ENCODE peak calls at places on chromosomes 12 and 14, in ten cellular contexts. V is CD8-positive, alpha-beta T cell; H is NCI-H1694; D is activated CD4-positive, alpha-beta T cell treated with anti-CD3 and anti-CD28 coated beads, Interleukin-2, amount 10 ng/mL, durations not matched to agents 7 days and 5 days; E is CD4-positive, alpha-beta memory T cell; O is sciatic nerve; P is fibroblast of pulmonary artery; N is NCI-H146; U is OCI-LY7; B is Peyer's patch. Q is an unnamed sample.

GRCh38 chr14:104210548-104211195 is 72.3 kb downstream of the KIF26A start:
- DNase-seq in V (no peak), H (no peak), D (no peak), E (no peak), O (no peak), P (no peak), N (no peak), U (no peak), B (no peak), Q (no peak)

GRCh38 chr14:94113908-94114588 is 3.5 kb downstream of the IFI27 start:
- DNase-seq in V (no peak), H (no peak), D (no peak), E (no peak), O (peak; percentile 49), P (no peak), N (no peak), U (no peak), B (no peak), Q (no peak)

GRCh38 chr12:74365178-74365964 is 172.3 kb upstream of the ATXN7L3B start:
- DNase-seq in V (no peak), H (peak; percentile 29), D (peak; percentile 11), E (no peak), O (no peak), P (peak; percentile 79), N (peak; percentile 32), U (peak; percentile 43), B (no peak), Q (no peak)

GRCh38 chr12:26906704-26907103 is 31.1 kb downstream of the INTS13 start:
- DNase-seq in V (no peak), H (no peak), D (no peak), E (no peak), O (no peak), P (no peak), N (no peak), U (no peak), B (no peak), Q (no peak)

GRCh38 chr12:92543359-92543758 is 159.4 kb upstream of the PLEKHG7 start:
- DNase-seq in V (no peak), H (no peak), D (no peak), E (no peak), O (no peak), P (no peak), N (no peak), U (no peak), B (no peak), Q (no peak)

GRCh38 chr14:100285021-100285912 is 21.0 kb downstream of the SLC25A29 start:
- DNase-seq in V (peak; percentile 85), H (peak; percentile 65), D (peak; percentile 76), E (peak; percentile 83), O (peak; percentile 84), P (peak; percentile 59), N (peak; percentile 50), U (peak; percentile 82), B (peak; percentile 83), Q (peak; percentile 91)

GRCh38 chr12:116924558-116925453 is 14.1 kb downstream of the FBXW8 start:
- DNase-seq in V (peak; percentile 36), H (no peak), D (peak; percentile 87), E (peak; percentile 85), O (no peak), P (peak; percentile 62), N (no peak), U (peak; percentile 83), B (no peak), Q (no peak)

GRCh38 chr12:26631846-26632245 is 201.1 kb downstream of the ITPR2 start:
- DNase-seq in V (no peak), H (no peak), D (no peak), E (no peak), O (no peak), P (peak; percentile 57), N (peak; percentile 91), U (no peak), B (no peak), Q (no peak)

GRCh38 chr12:69475237-69475984 is 5.2 kb downstream of the FRS2 start:
- DNase-seq in V (no peak), H (no peak), D (no peak), E (no peak), O (no peak), P (peak; percentile 82), N (no peak), U (no peak), B (no peak), Q (no peak)

GRCh38 chr14:72736348-72736747 is 157.6 kb downstream of the DPF3 start:
- DNase-seq in V (no peak), H (peak; percentile 91), D (no peak), E (no peak), O (no peak), P (peak; percentile 28), N (no peak), U (no peak), B (no peak), Q (no peak)

GRCh38 chr12:103865151-103865730 is 24.2 kb upstream of the NT5DC3 start:
- DNase-seq in V (no peak), H (no peak), D (no peak), E (no peak), O (no peak), P (no peak), N (no peak), U (no peak), B (no peak), Q (no peak)

GRCh38 chr12:51216652-51217051 is 1.2 kb downstream of the POU6F1 start:
- DNase-seq in V (no peak), H (no peak), D (no peak), E (no peak), O (no peak), P (no peak), N (no peak), U (no peak), B (no peak), Q (no peak)

GRCh38 chr14:44620106-44621019 is 113.3 kb upstream of the FSCB start:
- DNase-seq in V (no peak), H (no peak), D (no peak), E (no peak), O (no peak), P (peak; percentile 45), N (no peak), U (no peak), B (no peak), Q (no peak)

GRCh38 chr14:81625343-81625742 is 91.7 kb upstream of the SEL1L start:
- DNase-seq in V (no peak), H (peak; percentile 89), D (no peak), E (no peak), O (no peak), P (peak; percentile 4), N (peak; percentile 45), U (peak; percentile 65), B (no peak), Q (no peak)

Q was measured in naive thymus-derived CD4-positive, alpha-beta T cell.